ENCODE peak calls at places on chromosomes 6 and 20, in ten cellular contexts. W, A, R, N, H, M, X, J, D and I are unnamed samples. For H3K4me1, the result is how much of the 10 kb centered on the place peaks cover.

GRCh38 chr6:92887871-92888270 is 531.5 kb downstream of the EPHA7 start:
- DNase-seq in W (no peak), N (no peak), M (no peak), X (no peak), J (no peak), R (no peak), A (no peak), D (no peak), H (no peak), I (no peak)

GRCh38 chr6:43950206-43950605 is 177.0 kb downstream of the MRPL14 start:
- DNase-seq in W (no peak), X (no peak), A (peak), R (no peak), M (peak), D (no peak), N (no peak), H (no peak), J (no peak), I (no peak)

GRCh38 chr6:2891768-2892170 is 11.3 kb downstream of the SERPINB9 start:
- DNase-seq in H (no peak), N (no peak), A (no peak), D (no peak), X (no peak), J (no peak), R (peak), M (no peak), W (peak), I (peak)

GRCh38 chr6:63347599-63347998 is 27.8 kb upstream of the LGSN start:
- DNase-seq in A (no peak), W (no peak), N (no peak), H (no peak), J (peak), X (no peak), D (no peak), R (peak), M (no peak), I (no peak)

GRCh38 chr6:5950448-5950847 is 56.3 kb downstream of the NRN1 start:
- DNase-seq in H (peak), R (peak), D (no peak), M (no peak), X (no peak), W (no peak), A (no peak), J (peak), N (no peak), I (no peak)

GRCh38 chr20:58892126-58892931 is 39.8 kb downstream of the GNAS start:
- DNase-seq in A (peak), D (peak), J (peak), X (peak), W (no peak), M (peak), N (peak), H (peak), R (peak), I (peak)

GRCh38 chr6:170286246-170286933 is 4.5 kb downstream of the DLL1 start:
- DNase-seq in R (no peak), W (no peak), M (no peak), N (peak), J (peak), A (peak), X (no peak), H (peak), D (no peak), I (peak)

GRCh38 chr6:41659935-41660334 is 21.7 kb downstream of the MDFI start:
- DNase-seq in X (no peak), W (no peak), A (no peak), J (no peak), R (no peak), H (no peak), N (no peak), M (no peak), D (no peak), I (no peak)

GRCh38 chr6:127118505-127119360 is at the start of gene RSPO3:
- DNase-seq in R (no peak), H (no peak), D (no peak), M (peak), A (no peak), J (peak), X (peak), N (peak), W (no peak), I (peak)

GRCh38 chr6:32086661-32087573 is 22.2 kb downstream of the TNXB start:
- DNase-seq in H (no peak), A (no peak), J (peak), D (no peak), W (no peak), N (peak), M (no peak), X (no peak), R (peak), I (peak)

GRCh38 chr6:130598021-130598989 is 228.9 kb upstream of the SMLR1 start:
- DNase-seq in X (no peak), H (no peak), A (no peak), D (no peak), R (peak), J (peak), W (no peak), M (no peak), N (no peak), I (no peak)

GRCh38 chr6:134729590-134729989 is 220.3 kb downstream of the ALDH8A1 start:
- DNase-seq in M (no peak), A (no peak), D (no peak), X (no peak), W (no peak), J (peak), N (no peak), R (no peak), H (no peak), I (no peak)

DNA sequence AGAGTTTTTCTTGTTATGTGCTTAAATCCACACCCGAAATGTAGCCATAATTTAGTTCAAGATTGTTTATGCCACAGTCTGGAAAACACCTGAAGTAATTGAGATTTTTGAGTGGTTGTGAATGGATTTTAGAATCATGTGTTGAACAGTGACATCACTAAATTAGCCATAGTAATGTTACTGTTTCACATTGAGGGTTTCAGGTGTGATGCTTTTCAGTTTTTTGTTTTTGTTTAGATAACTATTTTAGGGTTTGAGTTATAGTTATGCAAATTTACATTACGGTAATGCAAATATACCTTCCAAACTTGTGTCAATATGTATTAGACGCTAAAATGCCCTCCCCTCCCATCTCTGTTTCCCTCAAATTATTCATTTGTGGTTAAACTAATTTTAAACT is 22.9 kb downstream of the QKI start:
- DNase-seq in D (no peak), X (no peak), H (no peak), N (no peak), W (no peak), J (no peak), A (no peak), M (no peak), R (no peak), I (no peak)
- H3K4me1 ChIP-seq in D (under half), X (under half), H (half or more), N (under half), W (half or more), J (under half), A (under half), M (under half), R (under half), I (half or more)

DNA sequence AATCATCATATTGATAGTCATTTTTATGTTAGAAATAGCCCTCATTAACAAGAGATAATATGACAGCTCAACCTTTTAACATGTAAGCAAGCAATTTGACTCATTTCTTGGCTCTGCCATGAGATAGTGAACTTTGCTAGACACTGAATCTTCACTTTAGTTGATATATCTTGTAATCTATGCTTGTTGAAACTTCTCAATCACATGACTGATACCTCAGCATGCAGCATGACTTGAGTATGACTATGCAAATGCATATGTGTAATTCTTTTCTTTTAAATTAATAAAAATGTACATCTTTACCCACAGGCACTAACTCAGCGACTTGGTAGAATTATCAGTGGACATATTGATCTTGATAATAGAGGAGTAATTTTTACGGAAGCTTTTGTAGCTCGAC is 6.6 kb downstream of the UFL1 start:
- DNase-seq in X (no peak), M (no peak), D (no peak), J (no peak), W (no peak), R (no peak), H (no peak), N (no peak), A (no peak), I (no peak)
- TF ChIP-seq CTCF in X (no peak), M (no peak), D (no peak), J (no peak), W (no peak), R (no peak), H (no peak), N (no peak), A (no peak), I (no peak)

GRCh38 chr6:25404693-25405169 is 125.6 kb downstream of the CARMIL1 start:
- DNase-seq in N (no peak), W (no peak), A (no peak), D (no peak), R (no peak), H (no peak), J (no peak), X (peak), M (no peak), I (peak)
- H3K4me3 ChIP-seq in N (no peak), W (no peak), A (no peak), D (no peak), R (no peak), H (peak), J (no peak), X (peak), M (no peak), I (no peak)

GRCh38 chr6:111730835-111731234 is 125.2 kb upstream of the TRAF3IP2 start:
- DNase-seq in H (peak), A (no peak), X (no peak), N (no peak), W (no peak), R (no peak), M (no peak), J (no peak), D (no peak), I (peak)

GRCh38 chr6:111732390-111732789 is 126.7 kb upstream of the TRAF3IP2 start:
- DNase-seq in N (no peak), R (no peak), W (no peak), A (no peak), M (no peak), H (no peak), J (no peak), X (no peak), D (no peak), I (no peak)

GRCh38 chr6:111734068-111734825 is 128.6 kb upstream of the TRAF3IP2 start:
- DNase-seq in J (no peak), W (no peak), H (no peak), N (no peak), M (no peak), R (no peak), X (no peak), D (no peak), A (no peak), I (no peak)

GRCh38 chr6:111727798-111728197 is 122.1 kb upstream of the TRAF3IP2 start:
- DNase-seq in R (peak), D (no peak), M (no peak), N (no peak), H (no peak), W (no peak), A (no peak), X (no peak), J (peak), I (no peak)

GRCh38 chr6:111731404-111732195 is 125.9 kb upstream of the TRAF3IP2 start:
- DNase-seq in D (no peak), H (no peak), N (no peak), R (no peak), M (no peak), A (no peak), W (peak), J (no peak), X (no peak), I (no peak)
- H3K4me1 ChIP-seq in D (under half), H (under half), N (under half), R (under half), M (under half), A (under half), W (under half), J (under half), X (under half), I (half or more)

GRCh38 chr6:90495216-90495817 is 91.6 kb downstream of the MAP3K7 start:
- DNase-seq in M (no peak), D (no peak), H (no peak), J (no peak), R (no peak), W (no peak), X (no peak), A (no peak), N (no peak), I (no peak)

GRCh38 chr6:90496191-90496590 is 90.7 kb downstream of the MAP3K7 start:
- DNase-seq in X (no peak), J (no peak), M (no peak), D (no peak), A (no peak), W (no peak), H (no peak), N (no peak), R (no peak), I (no peak)

GRCh38 chr6:90496617-90497016 is 90.3 kb downstream of the MAP3K7 start:
- DNase-seq in N (no peak), J (no peak), D (no peak), X (no peak), M (no peak), W (no peak), A (no peak), R (no peak), H (no peak), I (no peak)

GRCh38 chr6:90500458-90500857 is 86.4 kb downstream of the MAP3K7 start:
- DNase-seq in N (no peak), W (no peak), D (no peak), X (no peak), J (no peak), R (no peak), H (no peak), M (no peak), A (no peak), I (no peak)

GRCh38 chr6:90497411-90497810 is 89.5 kb downstream of the MAP3K7 start:
- DNase-seq in M (no peak), R (peak), J (no peak), X (no peak), H (no peak), D (no peak), N (no peak), A (no peak), W (no peak), I (no peak)
- TF ChIP-seq CTCF in M (no peak), R (peak), J (no peak), X (no peak), H (no peak), D (no peak), N (no peak), A (no peak), W (no peak), I (no peak)

GRCh38 chr20:63736893-63737689 is 627 bp downstream of the LIME1 start:
- DNase-seq in H (no peak), A (no peak), D (no peak), J (no peak), W (no peak), N (peak), M (peak), X (peak), R (no peak), I (no peak)
- H3K4me3 ChIP-seq in H (peak), A (no peak), D (peak), J (no peak), W (peak), N (no peak), M (no peak), X (peak), R (no peak), I (peak)